ENCODE peak calls at places on chromosomes 2 and 18, in ten cellular contexts. One of them, this sample, is unnamed.

GRCh38 chr18:34709104-34709503 is 994 bp upstream of the DTNA start:
- DNase-seq in WERI-Rb-1: no peak
- DNase-seq in nephron progenitor cell: no peak
- DNase-seq in left ventricle myocardium inferior: no peak
- DNase-seq in osteoblast: no peak
- DNase-seq in progenitor cell of endocrine pancreas: no peak
- DNase-seq in mammary epithelial cell: peak
- DNase-seq in astrocyte: peak
- DNase-seq in CD4-positive, alpha-beta T cell: no peak
- DNase-seq in cardiac fibroblast: peak
- DNase-seq in this sample: no peak

GRCh38 chr2:73985318-73986084 is 791 bp downstream of the TET3 start:
- DNase-seq in cardiac fibroblast: peak
- DNase-seq in mammary epithelial cell: no peak
- DNase-seq in osteoblast: peak
- DNase-seq in WERI-Rb-1: no peak
- DNase-seq in CD4-positive, alpha-beta T cell: peak
- DNase-seq in astrocyte: no peak
- DNase-seq in progenitor cell of endocrine pancreas: peak
- DNase-seq in nephron progenitor cell: peak
- DNase-seq in left ventricle myocardium inferior: peak
- DNase-seq in this sample: no peak

GRCh38 chr2:136116111-136116812 is 1.7 kb downstream of the CXCR4 start:
- DNase-seq in astrocyte: no peak
- DNase-seq in left ventricle myocardium inferior: peak
- DNase-seq in osteoblast: no peak
- DNase-seq in cardiac fibroblast: peak
- DNase-seq in CD4-positive, alpha-beta T cell: peak
- DNase-seq in WERI-Rb-1: peak
- DNase-seq in nephron progenitor cell: peak
- DNase-seq in progenitor cell of endocrine pancreas: no peak
- DNase-seq in mammary epithelial cell: no peak
- DNase-seq in this sample: no peak

GRCh38 chr2:10448646-10449480 is 736 bp upstream of the ODC1 start:
- DNase-seq in WERI-Rb-1: peak
- DNase-seq in osteoblast: peak
- DNase-seq in left ventricle myocardium inferior: peak
- DNase-seq in nephron progenitor cell: peak
- DNase-seq in progenitor cell of endocrine pancreas: peak
- DNase-seq in CD4-positive, alpha-beta T cell: peak
- DNase-seq in mammary epithelial cell: peak
- DNase-seq in cardiac fibroblast: peak
- DNase-seq in astrocyte: peak
- DNase-seq in this sample: peak

GRCh38 chr2:219459460-219460311 is 25.0 kb downstream of the SPEG start:
- DNase-seq in progenitor cell of endocrine pancreas: peak
- DNase-seq in mammary epithelial cell: peak
- DNase-seq in CD4-positive, alpha-beta T cell: no peak
- DNase-seq in WERI-Rb-1: peak
- DNase-seq in nephron progenitor cell: peak
- DNase-seq in osteoblast: peak
- DNase-seq in cardiac fibroblast: peak
- DNase-seq in astrocyte: peak
- DNase-seq in left ventricle myocardium inferior: peak
- DNase-seq in this sample: no peak

GRCh38 chr2:120735750-120736170 is at the start of gene GLI2:
- DNase-seq in astrocyte: peak
- DNase-seq in CD4-positive, alpha-beta T cell: no peak
- DNase-seq in left ventricle myocardium inferior: peak
- DNase-seq in mammary epithelial cell: peak
- DNase-seq in osteoblast: peak
- DNase-seq in progenitor cell of endocrine pancreas: peak
- DNase-seq in nephron progenitor cell: peak
- DNase-seq in cardiac fibroblast: peak
- DNase-seq in WERI-Rb-1: peak
- DNase-seq in this sample: peak

GRCh38 chr2:171409436-171409971 is 24.3 kb downstream of the METTL8 start:
- DNase-seq in cardiac fibroblast: no peak
- DNase-seq in left ventricle myocardium inferior: no peak
- DNase-seq in astrocyte: no peak
- DNase-seq in osteoblast: no peak
- DNase-seq in CD4-positive, alpha-beta T cell: no peak
- DNase-seq in mammary epithelial cell: peak
- DNase-seq in progenitor cell of endocrine pancreas: no peak
- DNase-seq in nephron progenitor cell: no peak
- DNase-seq in WERI-Rb-1: no peak
- DNase-seq in this sample: no peak

GRCh38 chr2:137165968-137166367 is 400.6 kb downstream of the THSD7B start:
- DNase-seq in nephron progenitor cell: no peak
- DNase-seq in progenitor cell of endocrine pancreas: no peak
- DNase-seq in cardiac fibroblast: no peak
- DNase-seq in osteoblast: no peak
- DNase-seq in CD4-positive, alpha-beta T cell: no peak
- DNase-seq in WERI-Rb-1: no peak
- DNase-seq in mammary epithelial cell: peak
- DNase-seq in left ventricle myocardium inferior: no peak
- DNase-seq in astrocyte: no peak
- DNase-seq in this sample: no peak

GRCh38 chr18:13221821-13222220 is 3.3 kb downstream of the LDLRAD4 start:
- DNase-seq in mammary epithelial cell: no peak
- DNase-seq in nephron progenitor cell: no peak
- DNase-seq in astrocyte: peak
- DNase-seq in cardiac fibroblast: no peak
- DNase-seq in left ventricle myocardium inferior: peak
- DNase-seq in CD4-positive, alpha-beta T cell: no peak
- DNase-seq in osteoblast: no peak
- DNase-seq in WERI-Rb-1: no peak
- DNase-seq in progenitor cell of endocrine pancreas: no peak
- DNase-seq in this sample: peak

GRCh38 chr2:199405241-199405640 is 52.5 kb downstream of the SATB2 start:
- DNase-seq in cardiac fibroblast: peak
- DNase-seq in left ventricle myocardium inferior: no peak
- DNase-seq in astrocyte: no peak
- DNase-seq in WERI-Rb-1: no peak
- DNase-seq in osteoblast: no peak
- DNase-seq in CD4-positive, alpha-beta T cell: no peak
- DNase-seq in progenitor cell of endocrine pancreas: no peak
- DNase-seq in nephron progenitor cell: no peak
- DNase-seq in mammary epithelial cell: no peak
- DNase-seq in this sample: no peak

GRCh38 chr2:180927030-180927686 is 53.2 kb upstream of the UBE2E3 start:
- DNase-seq in astrocyte: no peak
- DNase-seq in osteoblast: no peak
- DNase-seq in left ventricle myocardium inferior: no peak
- DNase-seq in WERI-Rb-1: no peak
- DNase-seq in progenitor cell of endocrine pancreas: no peak
- DNase-seq in cardiac fibroblast: no peak
- DNase-seq in CD4-positive, alpha-beta T cell: no peak
- DNase-seq in nephron progenitor cell: no peak
- DNase-seq in mammary epithelial cell: no peak
- DNase-seq in this sample: no peak

GRCh38 chr18:32381761-32382160 is 88.9 kb downstream of the GAREM1 start:
- DNase-seq in mammary epithelial cell: peak
- DNase-seq in astrocyte: no peak
- DNase-seq in CD4-positive, alpha-beta T cell: no peak
- DNase-seq in progenitor cell of endocrine pancreas: no peak
- DNase-seq in cardiac fibroblast: no peak
- DNase-seq in WERI-Rb-1: no peak
- DNase-seq in osteoblast: no peak
- DNase-seq in nephron progenitor cell: no peak
- DNase-seq in left ventricle myocardium inferior: no peak
- DNase-seq in this sample: no peak

GRCh38 chr18:32383040-32383819 is 87.5 kb downstream of the GAREM1 start:
- DNase-seq in cardiac fibroblast: peak
- DNase-seq in osteoblast: peak
- DNase-seq in CD4-positive, alpha-beta T cell: no peak
- DNase-seq in astrocyte: peak
- DNase-seq in left ventricle myocardium inferior: no peak
- DNase-seq in mammary epithelial cell: peak
- DNase-seq in nephron progenitor cell: no peak
- DNase-seq in progenitor cell of endocrine pancreas: no peak
- DNase-seq in WERI-Rb-1: no peak
- DNase-seq in this sample: no peak

GRCh38 chr18:32379891-32380290 is 90.8 kb downstream of the GAREM1 start:
- DNase-seq in osteoblast: no peak
- DNase-seq in CD4-positive, alpha-beta T cell: no peak
- DNase-seq in left ventricle myocardium inferior: no peak
- DNase-seq in WERI-Rb-1: no peak
- DNase-seq in nephron progenitor cell: no peak
- DNase-seq in progenitor cell of endocrine pancreas: no peak
- DNase-seq in astrocyte: no peak
- DNase-seq in cardiac fibroblast: peak
- DNase-seq in mammary epithelial cell: no peak
- DNase-seq in this sample: no peak

GRCh38 chr18:32378705-32379104 is 92.0 kb downstream of the GAREM1 start:
- DNase-seq in cardiac fibroblast: peak
- DNase-seq in CD4-positive, alpha-beta T cell: no peak
- DNase-seq in nephron progenitor cell: no peak
- DNase-seq in left ventricle myocardium inferior: no peak
- DNase-seq in WERI-Rb-1: no peak
- DNase-seq in osteoblast: peak
- DNase-seq in mammary epithelial cell: peak
- DNase-seq in astrocyte: peak
- DNase-seq in progenitor cell of endocrine pancreas: no peak
- DNase-seq in this sample: no peak

GRCh38 chr18:32380559-32380958 is 90.1 kb downstream of the GAREM1 start:
- DNase-seq in astrocyte: no peak
- DNase-seq in CD4-positive, alpha-beta T cell: no peak
- DNase-seq in left ventricle myocardium inferior: no peak
- DNase-seq in osteoblast: no peak
- DNase-seq in progenitor cell of endocrine pancreas: no peak
- DNase-seq in cardiac fibroblast: peak
- DNase-seq in WERI-Rb-1: no peak
- DNase-seq in mammary epithelial cell: no peak
- DNase-seq in nephron progenitor cell: no peak
- DNase-seq in this sample: no peak
- TF ChIP-seq CTCF in astrocyte: no peak
- TF ChIP-seq CTCF in CD4-positive, alpha-beta T cell: no peak
- TF ChIP-seq CTCF in left ventricle myocardium inferior: no peak
- TF ChIP-seq CTCF in osteoblast: no peak
- TF ChIP-seq CTCF in progenitor cell of endocrine pancreas: no peak
- TF ChIP-seq CTCF in cardiac fibroblast: no peak
- TF ChIP-seq CTCF in WERI-Rb-1: no peak
- TF ChIP-seq CTCF in mammary epithelial cell: peak
- TF ChIP-seq CTCF in nephron progenitor cell: no peak
- TF ChIP-seq CTCF in this sample: no peak

DNA sequence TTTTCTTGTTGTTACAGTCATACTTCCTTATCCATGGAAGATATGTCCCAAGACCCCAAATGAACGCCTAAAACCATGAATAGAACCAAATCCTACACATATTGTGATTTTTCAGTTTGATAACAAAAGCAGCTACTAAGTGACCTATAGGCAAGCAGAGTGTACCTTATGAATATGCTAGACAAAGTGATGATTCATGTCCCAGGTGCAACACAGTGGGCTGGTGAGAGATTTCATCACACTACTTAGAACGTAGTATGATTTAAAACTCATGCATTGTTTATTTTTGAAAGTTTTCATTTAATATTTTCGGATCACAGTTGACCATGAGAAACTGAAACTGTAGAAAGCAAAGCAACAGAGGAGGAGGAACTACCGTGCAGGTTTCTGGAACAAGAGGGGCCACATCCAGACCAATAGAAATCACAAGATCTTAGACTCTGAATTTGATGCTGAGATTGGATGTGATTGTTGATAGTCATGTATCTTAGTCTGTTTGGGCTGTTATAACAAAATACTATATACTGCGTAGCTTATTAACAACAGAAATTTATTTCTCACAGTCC is 470.8 kb upstream of the VRK2 start:
- DNase-seq in progenitor cell of endocrine pancreas: no peak
- DNase-seq in CD4-positive, alpha-beta T cell: no peak
- DNase-seq in left ventricle myocardium inferior: no peak
- DNase-seq in cardiac fibroblast: no peak
- DNase-seq in osteoblast: no peak
- DNase-seq in astrocyte: no peak
- DNase-seq in nephron progenitor cell: no peak
- DNase-seq in mammary epithelial cell: peak
- DNase-seq in WERI-Rb-1: no peak
- DNase-seq in this sample: no peak
- TF ChIP-seq CTCF in progenitor cell of endocrine pancreas: no peak
- TF ChIP-seq CTCF in CD4-positive, alpha-beta T cell: no peak
- TF ChIP-seq CTCF in left ventricle myocardium inferior: no peak
- TF ChIP-seq CTCF in cardiac fibroblast: no peak
- TF ChIP-seq CTCF in osteoblast: no peak
- TF ChIP-seq CTCF in astrocyte: no peak
- TF ChIP-seq CTCF in nephron progenitor cell: no peak
- TF ChIP-seq CTCF in mammary epithelial cell: no peak
- TF ChIP-seq CTCF in WERI-Rb-1: no peak
- TF ChIP-seq CTCF in this sample: no peak

GRCh38 chr2:98016908-98017700 is 21.4 kb upstream of the TMEM131 start:
- DNase-seq in osteoblast: no peak
- DNase-seq in left ventricle myocardium inferior: no peak
- DNase-seq in CD4-positive, alpha-beta T cell: no peak
- DNase-seq in astrocyte: no peak
- DNase-seq in progenitor cell of endocrine pancreas: no peak
- DNase-seq in mammary epithelial cell: no peak
- DNase-seq in cardiac fibroblast: no peak
- DNase-seq in nephron progenitor cell: no peak
- DNase-seq in WERI-Rb-1: no peak
- DNase-seq in this sample: no peak
- TF ChIP-seq CTCF in osteoblast: no peak
- TF ChIP-seq CTCF in left ventricle myocardium inferior: no peak
- TF ChIP-seq CTCF in CD4-positive, alpha-beta T cell: no peak
- TF ChIP-seq CTCF in astrocyte: no peak
- TF ChIP-seq CTCF in progenitor cell of endocrine pancreas: no peak
- TF ChIP-seq CTCF in mammary epithelial cell: no peak
- TF ChIP-seq CTCF in cardiac fibroblast: no peak
- TF ChIP-seq CTCF in nephron progenitor cell: no peak
- TF ChIP-seq CTCF in WERI-Rb-1: no peak
- TF ChIP-seq CTCF in this sample: no peak

DNA sequence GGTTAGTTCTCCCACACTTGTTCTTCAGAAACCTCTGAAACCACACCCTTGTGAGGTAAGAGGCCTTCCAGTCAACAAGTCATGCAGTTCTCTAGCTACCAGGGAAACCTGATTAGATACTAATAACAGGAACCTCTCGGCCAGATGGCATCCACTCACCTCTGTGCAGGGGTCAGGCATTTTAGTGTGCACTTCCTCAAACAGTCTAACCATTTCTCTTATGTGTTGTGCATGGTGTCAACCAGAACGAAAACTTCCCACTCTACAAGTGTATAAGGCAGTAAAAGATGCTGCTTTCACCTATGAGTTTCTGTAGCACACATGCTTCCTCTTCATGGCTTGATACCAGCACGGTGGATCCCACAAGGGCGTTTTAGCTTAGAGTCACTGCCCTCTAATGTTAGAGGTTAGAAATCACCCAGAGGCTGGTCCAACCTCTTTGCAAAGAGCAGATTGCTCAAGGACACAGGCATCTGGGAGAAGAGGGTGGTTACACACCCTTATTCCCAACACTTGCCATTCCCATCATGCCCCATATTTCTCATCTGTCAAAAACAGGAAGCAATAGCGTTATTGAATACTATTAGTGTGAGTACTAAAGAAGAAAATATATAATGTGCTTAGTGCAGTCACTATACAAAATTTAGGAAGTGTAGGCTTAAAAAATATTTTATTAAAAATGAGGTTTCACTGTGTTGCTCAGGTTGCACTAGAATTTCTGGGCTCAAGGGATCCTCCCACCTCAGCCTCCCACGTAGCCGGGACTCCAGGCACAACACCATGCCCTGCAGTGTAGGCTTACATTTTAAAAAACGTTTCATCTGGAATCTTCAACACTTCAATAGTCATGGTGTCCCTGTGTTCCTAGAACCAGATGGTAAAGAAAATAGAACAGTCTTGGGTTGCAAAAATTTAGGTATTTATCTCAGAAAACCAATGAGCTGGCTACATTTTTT is 34.5 kb upstream of the RAB31 start:
- DNase-seq in progenitor cell of endocrine pancreas: no peak
- DNase-seq in left ventricle myocardium inferior: no peak
- DNase-seq in nephron progenitor cell: no peak
- DNase-seq in osteoblast: peak
- DNase-seq in mammary epithelial cell: peak
- DNase-seq in astrocyte: peak
- DNase-seq in WERI-Rb-1: peak
- DNase-seq in CD4-positive, alpha-beta T cell: no peak
- DNase-seq in cardiac fibroblast: peak
- DNase-seq in this sample: no peak
- TF ChIP-seq CTCF in progenitor cell of endocrine pancreas: peak
- TF ChIP-seq CTCF in left ventricle myocardium inferior: no peak
- TF ChIP-seq CTCF in nephron progenitor cell: no peak
- TF ChIP-seq CTCF in osteoblast: peak
- TF ChIP-seq CTCF in mammary epithelial cell: peak
- TF ChIP-seq CTCF in astrocyte: peak
- TF ChIP-seq CTCF in WERI-Rb-1: peak
- TF ChIP-seq CTCF in CD4-positive, alpha-beta T cell: no peak
- TF ChIP-seq CTCF in cardiac fibroblast: peak
- TF ChIP-seq CTCF in this sample: no peak